ENCODE peak calls at places on chromosome 19, in seven cellular contexts. One of them, this sample, is unnamed.

GRCh38 chr19:13373599-13373998 is 132.7 kb downstream of the CACNA1A start:
- DNase-seq in colonic mucosa: no peak
- DNase-seq in esophagus squamous epithelium: no peak
- DNase-seq in NCI-H187: no peak
- DNase-seq in EH: no peak
- DNase-seq in foreskin keratinocyte: no peak
- DNase-seq in D721Med: no peak
- DNase-seq in this sample: no peak

GRCh38 chr19:35346193-35347052 is 1.3 kb upstream of the FFAR1 start:
- DNase-seq in colonic mucosa: peak; percentile 42
- DNase-seq in esophagus squamous epithelium: no peak
- DNase-seq in NCI-H187: no peak
- DNase-seq in EH: no peak
- DNase-seq in foreskin keratinocyte: no peak
- DNase-seq in D721Med: no peak
- DNase-seq in this sample: no peak

GRCh38 chr19:16862826-16863405 is 25.9 kb upstream of the F2RL3 start:
- DNase-seq in colonic mucosa: no peak
- DNase-seq in esophagus squamous epithelium: no peak
- DNase-seq in NCI-H187: no peak
- DNase-seq in EH: no peak
- DNase-seq in foreskin keratinocyte: no peak
- DNase-seq in D721Med: no peak
- DNase-seq in this sample: no peak

GRCh38 chr19:35908977-35909683 is 1.0 kb upstream of the TYROBP start:
- DNase-seq in colonic mucosa: peak; percentile 56
- DNase-seq in esophagus squamous epithelium: peak; percentile 46
- DNase-seq in NCI-H187: no peak
- DNase-seq in EH: no peak
- DNase-seq in foreskin keratinocyte: no peak
- DNase-seq in D721Med: no peak
- DNase-seq in this sample: no peak

GRCh38 chr19:16901491-16902175 is 12.8 kb downstream of the F2RL3 start:
- DNase-seq in colonic mucosa: no peak
- DNase-seq in esophagus squamous epithelium: no peak
- DNase-seq in NCI-H187: no peak
- DNase-seq in EH: no peak
- DNase-seq in foreskin keratinocyte: no peak
- DNase-seq in D721Med: no peak
- DNase-seq in this sample: no peak

GRCh38 chr19:11356676-11357550 is 1.7 kb downstream of the PLPPR2 start:
- DNase-seq in colonic mucosa: no peak
- DNase-seq in esophagus squamous epithelium: no peak
- DNase-seq in NCI-H187: no peak
- DNase-seq in EH: no peak
- DNase-seq in foreskin keratinocyte: no peak
- DNase-seq in D721Med: no peak
- DNase-seq in this sample: no peak

GRCh38 chr19:10142701-10143375 is 23.1 kb upstream of the EIF3G start:
- DNase-seq in colonic mucosa: no peak
- DNase-seq in esophagus squamous epithelium: no peak
- DNase-seq in NCI-H187: no peak
- DNase-seq in EH: no peak
- DNase-seq in foreskin keratinocyte: no peak
- DNase-seq in D721Med: peak; percentile 7
- DNase-seq in this sample: no peak

GRCh38 chr19:14494910-14495677 is 833 bp downstream of the GIPC1 start:
- DNase-seq in colonic mucosa: peak; percentile 70
- DNase-seq in esophagus squamous epithelium: no peak
- DNase-seq in NCI-H187: no peak
- DNase-seq in EH: peak; percentile 29
- DNase-seq in foreskin keratinocyte: peak; percentile 60
- DNase-seq in D721Med: no peak
- DNase-seq in this sample: no peak

GRCh38 chr19:953501-954271 is 27.9 kb downstream of the ARID3A start:
- DNase-seq in colonic mucosa: no peak
- DNase-seq in esophagus squamous epithelium: no peak
- DNase-seq in NCI-H187: no peak
- DNase-seq in EH: no peak
- DNase-seq in foreskin keratinocyte: no peak
- DNase-seq in D721Med: no peak
- DNase-seq in this sample: no peak

GRCh38 chr19:6164906-6165531 is 29.6 kb downstream of the ACSBG2 start:
- DNase-seq in colonic mucosa: no peak
- DNase-seq in esophagus squamous epithelium: no peak
- DNase-seq in NCI-H187: no peak
- DNase-seq in EH: no peak
- DNase-seq in foreskin keratinocyte: peak; percentile 51
- DNase-seq in D721Med: no peak
- DNase-seq in this sample: no peak

GRCh38 chr19:7242601-7243258 is 51.5 kb downstream of the INSR start:
- DNase-seq in colonic mucosa: no peak
- DNase-seq in esophagus squamous epithelium: no peak
- DNase-seq in NCI-H187: no peak
- DNase-seq in EH: peak; percentile 89
- DNase-seq in foreskin keratinocyte: no peak
- DNase-seq in D721Med: no peak
- DNase-seq in this sample: peak; percentile 40

GRCh38 chr19:17112700-17113099 is 37.1 kb downstream of the MYO9B start:
- DNase-seq in colonic mucosa: no peak
- DNase-seq in esophagus squamous epithelium: no peak
- DNase-seq in NCI-H187: no peak
- DNase-seq in EH: no peak
- DNase-seq in foreskin keratinocyte: no peak
- DNase-seq in D721Med: no peak
- DNase-seq in this sample: no peak

GRCh38 chr19:31826325-31826724 is 477.1 kb upstream of the TSHZ3 start:
- DNase-seq in colonic mucosa: no peak
- DNase-seq in esophagus squamous epithelium: no peak
- DNase-seq in NCI-H187: no peak
- DNase-seq in EH: no peak
- DNase-seq in foreskin keratinocyte: no peak
- DNase-seq in D721Med: no peak
- DNase-seq in this sample: no peak

GRCh38 chr19:53112286-53112685 is 9.1 kb upstream of the ZNF160 start:
- DNase-seq in colonic mucosa: no peak
- DNase-seq in esophagus squamous epithelium: no peak
- DNase-seq in NCI-H187: no peak
- DNase-seq in EH: no peak
- DNase-seq in foreskin keratinocyte: peak; percentile 56
- DNase-seq in D721Med: no peak
- DNase-seq in this sample: no peak

GRCh38 chr19:3986260-3987041 is 1.2 kb upstream of the EEF2 start:
- DNase-seq in colonic mucosa: peak; percentile 77
- DNase-seq in esophagus squamous epithelium: no peak
- DNase-seq in NCI-H187: peak; percentile 94
- DNase-seq in EH: peak; percentile 82
- DNase-seq in foreskin keratinocyte: peak; percentile 72
- DNase-seq in D721Med: peak; percentile 24
- DNase-seq in this sample: no peak

GRCh38 chr19:5534787-5535586 is 32.8 kb downstream of the TINCR start:
- DNase-seq in colonic mucosa: no peak
- DNase-seq in esophagus squamous epithelium: no peak
- DNase-seq in NCI-H187: no peak
- DNase-seq in EH: no peak
- DNase-seq in foreskin keratinocyte: no peak
- DNase-seq in D721Med: no peak
- DNase-seq in this sample: no peak

GRCh38 chr19:6465663-6466062 is 1.6 kb downstream of the CRB3 start:
- DNase-seq in colonic mucosa: no peak
- DNase-seq in esophagus squamous epithelium: no peak
- DNase-seq in NCI-H187: no peak
- DNase-seq in EH: no peak
- DNase-seq in foreskin keratinocyte: no peak
- DNase-seq in D721Med: no peak
- DNase-seq in this sample: no peak

GRCh38 chr19:1079566-1080111 is 12.7 kb downstream of the ARHGAP45 start:
- DNase-seq in colonic mucosa: peak; percentile 39
- DNase-seq in esophagus squamous epithelium: no peak
- DNase-seq in NCI-H187: no peak
- DNase-seq in EH: no peak
- DNase-seq in foreskin keratinocyte: no peak
- DNase-seq in D721Med: no peak
- DNase-seq in this sample: no peak

GRCh38 chr19:13036366-13036976 is 41.2 kb downstream of the NFIX start:
- DNase-seq in colonic mucosa: peak; percentile 79
- DNase-seq in esophagus squamous epithelium: no peak
- DNase-seq in NCI-H187: peak; percentile 58
- DNase-seq in EH: peak; percentile 86
- DNase-seq in foreskin keratinocyte: peak; percentile 82
- DNase-seq in D721Med: no peak
- DNase-seq in this sample: no peak

GRCh38 chr19:3146677-3147100 is 10.9 kb downstream of the GNA15 start:
- DNase-seq in colonic mucosa: peak; percentile 43
- DNase-seq in esophagus squamous epithelium: no peak
- DNase-seq in NCI-H187: no peak
- DNase-seq in EH: no peak
- DNase-seq in foreskin keratinocyte: no peak
- DNase-seq in D721Med: no peak
- DNase-seq in this sample: no peak

GRCh38 chr19:27971071-27971470 is 1241.9 kb downstream of the UQCRFS1 start:
- DNase-seq in colonic mucosa: no peak
- DNase-seq in esophagus squamous epithelium: no peak
- DNase-seq in NCI-H187: no peak
- DNase-seq in EH: peak; percentile 29
- DNase-seq in foreskin keratinocyte: peak; percentile 57
- DNase-seq in D721Med: no peak
- DNase-seq in this sample: no peak

GRCh38 chr19:17073869-17074627 is 1.2 kb downstream of the HAUS8 start:
- DNase-seq in colonic mucosa: peak; percentile 42
- DNase-seq in esophagus squamous epithelium: no peak
- DNase-seq in NCI-H187: no peak
- DNase-seq in EH: peak; percentile 23
- DNase-seq in foreskin keratinocyte: no peak
- DNase-seq in D721Med: no peak
- DNase-seq in this sample: no peak

GRCh38 chr19:19039901-19040300 is 6.5 kb downstream of the ARMC6 start:
- DNase-seq in colonic mucosa: no peak
- DNase-seq in esophagus squamous epithelium: no peak
- DNase-seq in NCI-H187: no peak
- DNase-seq in EH: no peak
- DNase-seq in foreskin keratinocyte: no peak
- DNase-seq in D721Med: no peak
- DNase-seq in this sample: no peak